ENCODE peak calls at places on chromosomes 3 and 15, in four cellular contexts. R is left ventricle myocardium inferior, Y is cardiac muscle cell, L is fibroblast of lung. Z is an unnamed sample.

GRCh38 chr3:50557106-50557505 is 10.4 kb downstream of the C3orf18 start:
- DNase-seq in R (no peak), L (no peak), Y (no peak), Z (no peak)

GRCh38 chr15:56857828-56858227 is 60.6 kb upstream of the TCF12 start:
- DNase-seq in Y (no peak), R (no peak), L (no peak), Z (no peak)

GRCh38 chr3:169218314-169218983 is 445.1 kb downstream of the MECOM start:
- DNase-seq in Y (peak; percentile 62), R (peak; percentile 28), L (peak; percentile 72), Z (peak; percentile 46)

GRCh38 chr3:60064210-60065178 is 1014.7 kb upstream of the CFAP20DC start:
- DNase-seq in L (peak; percentile 89), Y (no peak), R (no peak), Z (no peak)

GRCh38 chr3:179898024-179898423 is 138.7 kb downstream of the PEX5L start:
- DNase-seq in L (peak; percentile 47), R (no peak), Y (peak; percentile 62), Z (peak; percentile 40)

GRCh38 chr3:44106761-44107160 is 134.9 kb upstream of the TOPAZ1 start:
- DNase-seq in Y (no peak), L (no peak), R (no peak), Z (no peak)

GRCh38 chr3:54046677-54047214 is 75.6 kb upstream of the CACNA2D3 start:
- DNase-seq in Y (no peak), L (peak; percentile 93), R (no peak), Z (no peak)

GRCh38 chr15:77650285-77650684 is 17.6 kb upstream of the LINGO1 start:
- DNase-seq in L (no peak), Y (peak; percentile 67), R (no peak), Z (peak; percentile 67)

GRCh38 chr3:115239717-115240116 is 92.6 kb upstream of the ZBTB20 start:
- DNase-seq in L (peak; percentile 99), R (peak; percentile 25), Y (no peak), Z (peak; percentile 21)

GRCh38 chr3:156477306-156477705 is 77.6 kb downstream of the SSR3 start:
- DNase-seq in R (no peak), L (peak; percentile 92), Y (peak; percentile 23), Z (no peak)

GRCh38 chr3:178386880-178387279 is 149.4 kb upstream of the KCNMB2 start:
- DNase-seq in L (no peak), Y (no peak), R (no peak), Z (no peak)

GRCh38 chr3:71380096-71380495 is 203.4 kb downstream of the FOXP1 start:
- DNase-seq in L (peak; percentile 54), R (no peak), Y (no peak), Z (no peak)

GRCh38 chr3:97658670-97659285 is 105.8 kb upstream of the ARL6 start:
- DNase-seq in Y (peak; percentile 56), L (peak; percentile 1), R (no peak), Z (no peak)

GRCh38 chr3:145015243-145015642 is 1043.6 kb downstream of the DIPK2A start:
- DNase-seq in R (no peak), L (peak; percentile 52), Y (no peak), Z (no peak)

GRCh38 chr3:7789324-7789723 is 712.3 kb upstream of the LMCD1 start:
- DNase-seq in L (no peak), R (no peak), Y (no peak), Z (no peak)

GRCh38 chr3:25787689-25788088 is 2.2 kb upstream of the OXSM start:
- DNase-seq in R (no peak), Y (no peak), L (no peak), Z (no peak)

GRCh38 chr3:48896991-48897390 is 1.7 kb downstream of the SLC25A20 start:
- DNase-seq in L (no peak), Y (no peak), R (no peak), Z (no peak)

GRCh38 chr15:89680282-89680873 is 1.2 kb upstream of the PLIN1 start:
- DNase-seq in Y (no peak), L (peak; percentile 69), R (peak; percentile 42), Z (no peak)

GRCh38 chr3:100339786-100340185 is 5.2 kb downstream of the NIT2 start:
- DNase-seq in R (no peak), Y (no peak), L (no peak), Z (no peak)

GRCh38 chr3:187974857-187975257 is 179.1 kb upstream of the LPP start:
- DNase-seq in Y (no peak), R (no peak), L (no peak), Z (no peak)

GRCh38 chr3:172247525-172248274 is 200.6 kb downstream of the GHSR start:
- DNase-seq in R (no peak), L (no peak), Y (no peak), Z (no peak)

GRCh38 chr15:51403072-51403878 is 61.8 kb downstream of the GLDN start:
- DNase-seq in Y (peak; percentile 54), R (no peak), L (peak; percentile 36), Z (no peak)

GRCh38 chr15:53759333-53759975 is at the start of gene WDR72:
- DNase-seq in R (no peak), Y (peak; percentile 36), L (no peak), Z (peak; percentile 60)

GRCh38 chr3:65153850-65154512 is 466.2 kb upstream of the ADAMTS9 start:
- DNase-seq in R (no peak), Y (no peak), L (no peak), Z (peak; percentile 50)

GRCh38 chr3:73094127-73094526 is 32.7 kb downstream of the EBLN2 start:
- DNase-seq in Y (no peak), L (peak; percentile 23), R (no peak), Z (no peak)

GRCh38 chr3:196007744-196008143 is 74.1 kb downstream of the TFRC start:
- DNase-seq in R (no peak), L (no peak), Y (no peak), Z (no peak)

GRCh38 chr15:70113304-70113700 is 15.6 kb upstream of the TLE3 start:
- DNase-seq in Y (no peak), R (peak; percentile 55), L (no peak), Z (no peak)

DNA sequence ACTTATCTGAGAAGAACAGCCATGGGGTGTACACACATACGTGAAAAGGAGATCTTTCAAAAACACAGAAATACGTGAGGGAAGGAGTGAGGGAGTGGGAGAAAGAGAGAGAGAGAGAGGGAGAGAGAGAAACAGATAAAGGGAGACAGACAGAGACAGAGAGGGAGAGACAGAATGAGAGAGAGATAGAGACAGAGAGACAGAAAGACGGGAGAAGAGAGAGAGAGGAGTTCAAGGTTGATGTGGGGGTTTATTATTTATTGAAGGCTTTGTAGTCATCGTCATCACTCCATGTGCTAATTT is 64.0 kb downstream of the CHST2 start:
- DNase-seq in R (no peak), L (no peak), Y (no peak), Z (no peak)
- H3K36me3 ChIP-seq in R (no peaks in the 10 kb centered on the region), L (no peaks in the 10 kb centered on the region), Y (no peaks in the 10 kb centered on the region), Z (no peaks in the 10 kb centered on the region)

DNA sequence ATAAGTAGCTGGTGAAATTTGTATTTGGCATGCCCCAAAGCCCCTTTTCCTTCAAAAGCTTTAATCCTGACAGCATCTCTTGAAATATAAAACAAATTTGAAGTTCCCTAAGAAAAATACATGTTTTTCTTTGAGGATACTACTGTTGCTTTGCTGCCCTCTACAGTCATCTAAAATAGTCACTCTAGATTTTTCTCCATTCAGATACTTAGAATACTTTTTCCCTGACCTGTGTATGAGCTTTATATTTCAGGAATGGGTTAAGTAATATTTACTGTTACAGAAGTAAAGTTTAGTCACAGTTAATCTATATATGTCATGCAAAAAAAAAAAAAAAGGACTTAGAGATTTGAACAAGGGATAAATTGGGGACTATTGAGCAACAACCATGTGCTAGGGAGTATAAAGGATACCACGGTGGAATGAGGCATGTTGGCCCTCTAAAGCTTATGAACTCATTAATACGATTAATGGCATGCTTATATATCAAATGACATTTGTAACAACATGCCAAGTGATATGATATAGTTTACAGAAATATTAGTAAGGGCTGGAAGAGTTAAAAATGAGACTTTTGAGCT is 8.8 kb downstream of the NECTIN3 start:
- DNase-seq in L (peak; percentile 56), R (no peak), Y (peak; percentile 36), Z (no peak)
- TF ChIP-seq CTCF in L (no peak), R (peak; percentile 69), Y (peak; percentile 57), Z (no peak)

DNA sequence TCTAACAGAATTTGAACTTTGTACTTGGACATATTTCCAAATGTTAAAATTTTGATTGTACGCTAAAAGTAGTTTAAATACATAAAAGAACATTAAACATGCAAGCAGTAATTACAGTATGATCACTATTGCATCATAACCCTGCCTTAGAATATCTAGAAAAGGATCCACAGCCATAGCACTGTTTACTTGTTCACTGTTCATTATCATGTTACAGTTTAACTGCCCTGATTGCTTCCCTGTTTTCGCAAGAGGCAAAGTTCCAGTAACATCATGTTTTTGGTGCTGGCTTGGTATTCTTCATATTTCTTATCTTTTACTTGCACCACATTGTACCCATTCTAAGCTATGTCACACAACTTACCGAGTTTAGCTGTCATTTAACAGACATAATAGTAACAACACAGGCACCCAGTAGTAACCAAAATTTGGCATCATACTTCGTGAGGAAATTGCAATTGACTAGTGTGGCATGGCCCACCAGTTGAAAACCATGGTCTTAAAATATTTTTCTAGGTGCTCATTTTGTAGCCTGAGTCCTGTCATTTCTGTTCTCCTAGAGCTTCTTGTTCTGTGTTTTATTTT is 13.3 kb upstream of the TMEM87A start:
- DNase-seq in R (no peak), Y (no peak), L (no peak), Z (no peak)
- H3K36me3 ChIP-seq in R (peaks cover 74% of the 10 kb centered on the region), Y (peaks cover 3% of the 10 kb centered on the region), L (no peaks in the 10 kb centered on the region), Z (no peaks in the 10 kb centered on the region)

GRCh38 chr3:41866298-41866697 is 95.6 kb downstream of the ULK4 start:
- DNase-seq in L (no peak), R (no peak), Y (no peak), Z (no peak)

GRCh38 chr3:41867533-41867932 is 94.4 kb downstream of the ULK4 start:
- DNase-seq in L (no peak), Y (no peak), R (no peak), Z (no peak)

DNA sequence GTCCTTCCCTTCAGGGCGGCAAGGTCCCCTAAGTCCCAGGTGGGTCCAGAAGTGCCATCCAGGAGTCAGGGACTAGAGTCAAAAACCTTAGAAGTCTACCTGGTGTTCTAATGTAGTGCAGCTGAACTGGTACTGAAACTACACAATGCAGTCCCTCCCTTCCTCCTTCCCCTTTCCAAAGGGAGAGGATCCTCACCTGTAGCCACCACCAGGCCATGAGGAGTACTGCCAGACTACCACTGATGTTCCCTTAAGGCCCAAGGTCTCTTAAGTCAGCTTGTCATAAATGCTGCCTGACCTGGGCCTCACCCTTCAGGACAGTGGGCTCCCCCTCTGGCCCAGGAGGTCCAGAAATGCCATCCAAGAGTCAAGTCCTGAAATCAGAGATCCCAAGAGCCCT is 98.9 kb downstream of the ULK4 start:
- DNase-seq in L (no peak), Y (no peak), R (no peak), Z (peak; percentile 14)
- TF ChIP-seq CTCF in L (no peak), Y (no peak), R (no peak), Z (peak; percentile 25)